ENCODE peak calls at places on chromosomes 3 and 15, in five cellular contexts. M is OCI-LY7, G is neural crest cell, D is tibial artery, U is BJ. R is an unnamed sample.

GRCh38 chr15:34725565-34725964 is 29.2 kb downstream of the GJD2 start:
- DNase-seq in M (no peak), G (no peak), D (no peak), U (peak), R (no peak)

GRCh38 chr15:24971772-24972171 is 17.0 kb downstream of the SNRPN start:
- DNase-seq in M (no peak), G (no peak), D (no peak), U (no peak), R (no peak)

GRCh38 chr3:106215047-106215446 is 346.2 kb upstream of the CBLB start:
- DNase-seq in M (no peak), G (no peak), D (no peak), U (no peak), R (no peak)

GRCh38 chr3:117444175-117444574 is 734.6 kb downstream of the TUSC7 start:
- DNase-seq in M (no peak), G (no peak), D (no peak), U (no peak), R (no peak)

GRCh38 chr3:195075941-195076875 is 194.8 kb downstream of the XXYLT1 start:
- DNase-seq in M (no peak), G (no peak), D (no peak), U (no peak), R (peak)

GRCh38 chr3:54572197-54572895 is 355.5 kb downstream of the LRTM1 start:
- DNase-seq in M (no peak), G (no peak), D (no peak), U (no peak), R (no peak)

GRCh38 chr15:26146162-26146561 is 283.0 kb upstream of the ATP10A start:
- DNase-seq in M (no peak), G (no peak), D (no peak), U (no peak), R (no peak)

GRCh38 chr15:91234759-91235158 is 134.7 kb downstream of the SV2B start:
- DNase-seq in M (no peak), G (no peak), D (no peak), U (no peak), R (no peak)

GRCh38 chr15:46091860-46092450 is 457.1 kb downstream of the SQOR start:
- DNase-seq in M (peak), G (peak), D (no peak), U (no peak), R (no peak)

GRCh38 chr3:37053337-37053736 is 60.0 kb downstream of the MLH1 start:
- DNase-seq in M (no peak), G (no peak), D (no peak), U (no peak), R (no peak)

GRCh38 chr3:27093771-27094170 is 275.4 kb downstream of the NEK10 start:
- DNase-seq in M (no peak), G (no peak), D (no peak), U (no peak), R (no peak)

GRCh38 chr3:149895807-149896206 is 74.9 kb downstream of the PFN2 start:
- DNase-seq in M (no peak), G (no peak), D (no peak), U (no peak), R (no peak)

GRCh38 chr3:72818915-72819314 is 29.3 kb downstream of the SHQ1 start:
- DNase-seq in M (no peak), G (no peak), D (peak), U (no peak), R (no peak)

GRCh38 chr15:45253330-45253729 is 1.3 kb downstream of the SLC28A2 start:
- DNase-seq in M (peak), G (no peak), D (no peak), U (no peak), R (no peak)

GRCh38 chr3:168081171-168081771 is 14.5 kb downstream of the GOLIM4 start:
- DNase-seq in M (no peak), G (no peak), D (no peak), U (peak), R (no peak)

GRCh38 chr3:185362850-185363661 is at the start of gene MAP3K13:
- DNase-seq in M (peak), G (peak), D (peak), U (peak), R (peak)

GRCh38 chr15:80010131-80010673 is 39.2 kb upstream of the BCL2A1 start:
- DNase-seq in M (no peak), G (no peak), D (no peak), U (no peak), R (no peak)

GRCh38 chr3:188046561-188047213 is 107.3 kb upstream of the LPP start:
- DNase-seq in M (no peak), G (no peak), D (no peak), U (no peak), R (no peak)

GRCh38 chr15:69906256-69907185 is 191.2 kb downstream of the TLE3 start:
- DNase-seq in M (peak), G (no peak), D (no peak), U (no peak), R (no peak)

GRCh38 chr3:49427581-49427980 is 1.5 kb downstream of the NICN1 start:
- DNase-seq in M (no peak), G (no peak), D (no peak), U (no peak), R (no peak)

GRCh38 chr3:188546835-188547670 is 393.1 kb downstream of the LPP start:
- DNase-seq in M (no peak), G (no peak), D (no peak), U (peak), R (no peak)

GRCh38 chr15:25247418-25248030 is 191.3 kb downstream of the UBE3A start:
- DNase-seq in M (no peak), G (no peak), D (no peak), U (no peak), R (peak)

GRCh38 chr3:161220850-161221753 is at the start of gene NMD3:
- DNase-seq in M (peak), G (peak), D (peak), U (peak), R (peak)

GRCh38 chr3:187665010-187665409 is 5.2 kb downstream of the SST start:
- DNase-seq in M (no peak), G (no peak), D (no peak), U (no peak), R (no peak)

GRCh38 chr3:127082066-127082465 is 99.2 kb downstream of the PLXNA1 start:
- DNase-seq in M (no peak), G (no peak), D (no peak), U (no peak), R (peak)

GRCh38 chr3:127211118-127212060 is 18.5 kb downstream of the PRR23E start:
- DNase-seq in M (no peak), G (no peak), D (peak), U (no peak), R (peak)

GRCh38 chr3:81437683-81438082 is 323.8 kb downstream of the GBE1 start:
- DNase-seq in M (no peak), G (no peak), D (no peak), U (no peak), R (no peak)

GRCh38 chr3:136670166-136670565 is 82.0 kb downstream of the STAG1 start:
- DNase-seq in M (no peak), G (no peak), D (no peak), U (no peak), R (no peak)

GRCh38 chr3:94776401-94776915 is 713.6 kb downstream of the NSUN3 start:
- DNase-seq in M (no peak), G (no peak), D (no peak), U (no peak), R (no peak)

GRCh38 chr3:141074529-141074928 is 23.4 kb downstream of the SPSB4 start:
- DNase-seq in M (no peak), G (no peak), D (no peak), U (no peak), R (no peak)

GRCh38 chr3:156742401-156742800 is 68.0 kb downstream of the TIPARP start:
- DNase-seq in M (no peak), G (no peak), D (no peak), U (no peak), R (no peak)

GRCh38 chr3:126903521-126903920 is 79.4 kb upstream of the PLXNA1 start:
- DNase-seq in M (no peak), G (no peak), D (no peak), U (no peak), R (no peak)

GRCh38 chr3:64494530-64494929 is 193.3 kb downstream of the ADAMTS9 start:
- DNase-seq in M (no peak), G (no peak), D (no peak), U (no peak), R (no peak)

GRCh38 chr15:79075256-79075655 is 15.3 kb downstream of the RASGRF1 start:
- DNase-seq in M (no peak), G (no peak), D (no peak), U (no peak), R (no peak)

GRCh38 chr15:79366691-79367090 is 55.8 kb downstream of the TMED3 start:
- DNase-seq in M (no peak), G (no peak), D (no peak), U (no peak), R (no peak)

DNA sequence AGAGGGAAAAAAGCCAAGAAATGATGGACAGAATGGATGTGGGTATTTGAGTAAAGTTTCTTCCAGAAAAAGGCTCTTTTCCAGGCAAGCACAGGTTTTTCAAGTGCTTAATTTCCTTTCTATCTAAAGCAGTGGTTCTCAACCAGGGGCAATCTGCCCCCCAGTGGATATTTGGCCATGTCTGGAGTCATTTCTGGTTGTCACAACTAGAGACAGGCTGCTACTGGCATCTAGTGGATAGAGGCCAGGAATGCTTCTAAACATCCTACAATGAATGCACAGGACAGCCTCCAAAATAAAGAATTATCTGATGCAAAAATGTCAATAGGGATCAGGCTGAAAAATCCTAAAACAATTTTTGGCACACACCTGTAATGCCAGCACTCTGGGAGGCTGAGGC is 23.9 kb downstream of the SEC22C start:
- DNase-seq in M (peak), G (no peak), D (no peak), U (no peak), R (no peak)
- TF ChIP-seq CTCF in M (peak), G (no peak), D (no peak), U (no peak), R (no peak)

GRCh38 chr3:196323723-196324122 is 5.7 kb upstream of the DYNLT2B start:
- DNase-seq in M (no peak), G (peak), D (no peak), U (no peak), R (no peak)
- TF ChIP-seq CTCF in M (no peak), G (peak), D (no peak), U (peak), R (no peak)

DNA sequence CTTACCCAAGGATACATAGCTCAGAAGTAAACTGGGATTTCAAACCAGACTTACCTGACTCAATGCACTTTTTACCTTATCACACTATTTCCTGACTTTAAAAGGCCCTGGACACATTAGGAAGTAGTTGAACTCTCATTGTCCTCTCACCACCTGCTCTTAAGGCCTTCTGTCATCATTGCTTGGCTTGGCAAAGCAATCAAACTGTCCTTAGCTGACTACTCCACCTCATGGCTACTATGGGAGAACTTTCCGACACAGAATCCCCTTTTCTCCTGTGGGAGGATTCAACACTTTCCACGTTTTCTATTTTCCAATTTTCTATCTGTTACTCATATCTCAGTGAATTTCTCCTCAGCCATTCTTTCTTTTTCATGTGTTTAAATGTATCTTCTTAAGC is 55.4 kb downstream of the ZNF148 start:
- DNase-seq in M (no peak), G (no peak), D (no peak), U (no peak), R (no peak)
- TF ChIP-seq CTCF in M (no peak), G (no peak), D (no peak), U (no peak), R (no peak)

DNA sequence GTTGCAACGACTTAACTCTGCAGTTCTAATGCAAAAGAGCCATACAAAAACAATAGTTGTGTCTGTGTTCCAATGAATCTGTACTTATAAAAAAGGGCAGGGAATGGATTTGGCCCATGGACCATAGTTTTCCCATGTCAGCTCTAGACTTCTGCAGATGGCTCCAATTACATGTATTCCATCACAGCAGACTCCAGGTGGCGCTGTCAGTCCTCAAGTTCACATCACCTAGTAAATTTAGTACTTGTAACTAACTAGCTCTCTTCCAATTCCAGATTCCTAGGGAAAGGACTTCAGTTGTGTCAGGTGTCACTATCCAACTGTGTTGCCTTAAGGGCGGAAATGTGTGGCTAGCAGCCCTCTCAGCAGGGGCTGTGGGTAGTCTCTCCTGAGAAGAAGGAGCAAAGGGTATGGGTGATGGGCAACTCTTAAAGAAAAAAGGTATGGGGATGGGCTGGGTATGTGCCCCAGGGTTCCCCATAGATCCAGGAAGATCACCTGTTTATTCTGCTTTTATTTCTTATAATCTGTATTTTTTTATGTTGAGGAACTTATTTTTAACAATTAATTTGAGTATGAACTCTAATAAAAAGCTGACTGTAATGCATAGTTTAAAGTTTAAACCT is 36.2 kb downstream of the BBS4 start:
- DNase-seq in M (peak), G (peak), D (peak), U (no peak), R (peak)
- TF ChIP-seq CTCF in M (peak), G (peak), D (peak), U (peak), R (peak)

GRCh38 chr3:147119346-147119745 is 287.0 kb downstream of the ZIC4 start:
- DNase-seq in M (no peak), G (no peak), D (no peak), U (no peak), R (no peak)

GRCh38 chr3:147117631-147118030 is 288.7 kb downstream of the ZIC4 start:
- DNase-seq in M (no peak), G (no peak), D (no peak), U (no peak), R (no peak)

GRCh38 chr3:147118611-147119010 is 287.7 kb downstream of the ZIC4 start:
- DNase-seq in M (no peak), G (no peak), D (no peak), U (no peak), R (no peak)

DNA sequence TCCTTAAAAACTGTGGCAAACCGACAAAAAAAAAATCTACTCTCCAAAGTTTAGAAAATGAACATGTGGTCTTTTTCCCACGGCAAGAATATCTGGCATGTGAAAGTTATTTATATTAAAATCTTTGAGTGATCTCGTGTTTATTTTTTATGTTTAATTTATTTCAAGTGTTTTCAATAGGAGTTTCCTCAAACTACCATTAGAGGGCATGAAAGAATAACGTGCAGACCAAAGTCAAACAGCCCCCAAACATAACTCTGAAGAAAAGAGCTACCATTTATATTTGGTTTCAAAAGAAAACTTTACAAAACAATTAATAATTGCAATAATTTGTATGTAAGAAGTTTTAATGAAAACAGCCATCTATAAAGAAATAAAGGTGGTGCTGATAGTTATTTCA is 286.3 kb downstream of the ZIC4 start:
- DNase-seq in M (no peak), G (no peak), D (no peak), U (peak), R (no peak)
- TF ChIP-seq CTCF in M (peak), G (peak), D (no peak), U (peak), R (peak)

GRCh38 chr15:29596266-29596665 is 226.0 kb downstream of the TJP1 start:
- DNase-seq in M (peak), G (no peak), D (no peak), U (peak), R (no peak)

GRCh38 chr15:29601811-29602210 is 220.5 kb downstream of the TJP1 start:
- DNase-seq in M (no peak), G (no peak), D (no peak), U (no peak), R (no peak)

GRCh38 chr15:29600262-29600661 is 222.0 kb downstream of the TJP1 start:
- DNase-seq in M (no peak), G (no peak), D (no peak), U (no peak), R (no peak)
- TF ChIP-seq CTCF in M (no peak), G (no peak), D (no peak), U (no peak), R (no peak)

DNA sequence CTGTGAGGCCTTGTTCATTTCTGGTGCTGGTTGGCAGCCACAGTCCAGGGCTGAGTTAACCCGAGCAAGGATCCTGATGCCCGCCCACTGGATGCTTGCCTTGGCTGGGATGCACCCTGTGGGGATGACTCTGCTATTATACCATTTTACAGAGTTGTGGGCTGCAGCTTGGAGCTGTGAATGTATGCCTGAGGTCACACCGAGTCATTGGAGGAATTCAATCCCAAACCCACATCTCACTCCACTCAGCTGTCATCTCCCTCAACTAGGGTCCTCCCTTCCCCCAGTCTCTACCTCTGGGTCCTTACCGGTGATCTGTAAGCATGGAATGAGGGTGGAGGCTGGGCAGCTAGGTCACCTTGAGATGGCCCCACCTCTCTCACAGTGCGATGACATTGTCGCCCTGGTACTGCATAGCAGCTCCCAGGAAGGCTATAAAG is 22.1 kb downstream of the MAPKAPK3 start:
- DNase-seq in M (no peak), G (no peak), D (no peak), U (no peak), R (no peak)
- TF ChIP-seq CTCF in M (no peak), G (no peak), D (no peak), U (no peak), R (no peak)

GRCh38 chr3:8450618-8451017 is 51.0 kb upstream of the LMCD1 start:
- DNase-seq in M (no peak), G (no peak), D (no peak), U (no peak), R (no peak)
- TF ChIP-seq CTCF in M (no peak), G (no peak), D (no peak), U (no peak), R (peak)

DNA sequence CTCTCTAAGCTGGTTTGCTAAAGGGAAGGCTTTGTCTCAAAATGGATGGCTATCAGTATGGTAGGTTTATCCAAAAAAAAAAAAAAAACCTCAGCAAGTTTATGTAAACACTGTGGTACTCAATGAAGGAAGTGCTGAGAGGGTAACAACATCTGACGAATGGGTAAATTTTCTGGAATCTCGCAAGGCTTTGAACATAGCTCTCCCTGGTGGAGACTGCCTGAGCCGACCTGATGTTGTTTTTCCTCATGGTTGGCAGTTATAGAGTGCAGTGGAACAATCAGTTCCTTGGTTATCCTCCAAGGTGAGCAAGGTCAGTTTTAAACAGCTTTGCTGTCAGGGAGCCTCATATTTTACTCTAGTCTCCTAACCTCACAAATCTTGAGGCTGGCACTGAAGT is 94.6 kb downstream of the ZPLD1 start:
- DNase-seq in M (peak), G (no peak), D (no peak), U (no peak), R (no peak)
- TF ChIP-seq CTCF in M (peak), G (peak), D (no peak), U (peak), R (peak)

R was measured in psoas muscle.